ENCODE peak calls at places on chromosomes 4 and X, in ten cellular contexts. One of them, this sample, is unnamed.

GRCh38 chr4:128311659-128312392 is 24.2 kb upstream of the PGRMC2 start:
- DNase-seq in occipital lobe: no peak
- DNase-seq in T follicular helper cell: no peak
- DNase-seq in NCI-H2081: no peak
- DNase-seq in ovary: no peak
- DNase-seq in stimulated activated CD8-positive, alpha-beta memory T cell treated with anti-CD3 and anti-CD28 coated beads, Interleukin-2, amount 100 ng/mL, for 48 hours: no peak
- DNase-seq in lung: no peak
- DNase-seq in NCI-H69: no peak
- DNase-seq in NCI-H2171 treated with DMSO at 0.1 percent for 48 hours: no peak
- DNase-seq in activated CD4-positive, alpha-beta T cell treated with anti-CD3 and anti-CD28 coated beads, Interleukin-2, amount 50 U/mL, for 1 hour: no peak
- DNase-seq in this sample: no peak

GRCh38 chr4:79982587-79983327 is 90.3 kb downstream of the ANTXR2 start:
- DNase-seq in occipital lobe: no peak
- DNase-seq in T follicular helper cell: no peak
- DNase-seq in NCI-H2081: no peak
- DNase-seq in ovary: no peak
- DNase-seq in stimulated activated CD8-positive, alpha-beta memory T cell treated with anti-CD3 and anti-CD28 coated beads, Interleukin-2, amount 100 ng/mL, for 48 hours: no peak
- DNase-seq in lung: no peak
- DNase-seq in NCI-H69: no peak
- DNase-seq in NCI-H2171 treated with DMSO at 0.1 percent for 48 hours: no peak
- DNase-seq in activated CD4-positive, alpha-beta T cell treated with anti-CD3 and anti-CD28 coated beads, Interleukin-2, amount 50 U/mL, for 1 hour: no peak
- DNase-seq in this sample: no peak

GRCh38 chr4:54099959-54100606 is at the start of gene GSX2:
- DNase-seq in occipital lobe: no peak
- DNase-seq in T follicular helper cell: no peak
- DNase-seq in NCI-H2081: no peak
- DNase-seq in ovary: no peak
- DNase-seq in stimulated activated CD8-positive, alpha-beta memory T cell treated with anti-CD3 and anti-CD28 coated beads, Interleukin-2, amount 100 ng/mL, for 48 hours: no peak
- DNase-seq in lung: no peak
- DNase-seq in NCI-H69: peak
- DNase-seq in NCI-H2171 treated with DMSO at 0.1 percent for 48 hours: no peak
- DNase-seq in activated CD4-positive, alpha-beta T cell treated with anti-CD3 and anti-CD28 coated beads, Interleukin-2, amount 50 U/mL, for 1 hour: no peak
- DNase-seq in this sample: peak

GRCh38 chrX:87392369-87392768 is 125.2 kb upstream of the KLHL4 start:
- DNase-seq in occipital lobe: no peak
- DNase-seq in T follicular helper cell: no peak
- DNase-seq in NCI-H2081: no peak
- DNase-seq in ovary: no peak
- DNase-seq in stimulated activated CD8-positive, alpha-beta memory T cell treated with anti-CD3 and anti-CD28 coated beads, Interleukin-2, amount 100 ng/mL, for 48 hours: no peak
- DNase-seq in lung: no peak
- DNase-seq in NCI-H69: no peak
- DNase-seq in NCI-H2171 treated with DMSO at 0.1 percent for 48 hours: peak
- DNase-seq in activated CD4-positive, alpha-beta T cell treated with anti-CD3 and anti-CD28 coated beads, Interleukin-2, amount 50 U/mL, for 1 hour: no peak
- DNase-seq in this sample: no peak

GRCh38 chr4:76690091-76690905 is 207.6 kb downstream of the SOWAHB start:
- DNase-seq in occipital lobe: no peak
- DNase-seq in T follicular helper cell: no peak
- DNase-seq in NCI-H2081: peak
- DNase-seq in ovary: no peak
- DNase-seq in stimulated activated CD8-positive, alpha-beta memory T cell treated with anti-CD3 and anti-CD28 coated beads, Interleukin-2, amount 100 ng/mL, for 48 hours: no peak
- DNase-seq in lung: no peak
- DNase-seq in NCI-H69: peak
- DNase-seq in NCI-H2171 treated with DMSO at 0.1 percent for 48 hours: no peak
- DNase-seq in activated CD4-positive, alpha-beta T cell treated with anti-CD3 and anti-CD28 coated beads, Interleukin-2, amount 50 U/mL, for 1 hour: no peak
- DNase-seq in this sample: no peak

GRCh38 chr4:2787230-2788100 is 5.4 kb upstream of the SH3BP2 start:
- DNase-seq in occipital lobe: no peak
- DNase-seq in T follicular helper cell: no peak
- DNase-seq in NCI-H2081: no peak
- DNase-seq in ovary: no peak
- DNase-seq in stimulated activated CD8-positive, alpha-beta memory T cell treated with anti-CD3 and anti-CD28 coated beads, Interleukin-2, amount 100 ng/mL, for 48 hours: no peak
- DNase-seq in lung: no peak
- DNase-seq in NCI-H69: no peak
- DNase-seq in NCI-H2171 treated with DMSO at 0.1 percent for 48 hours: no peak
- DNase-seq in activated CD4-positive, alpha-beta T cell treated with anti-CD3 and anti-CD28 coated beads, Interleukin-2, amount 50 U/mL, for 1 hour: no peak
- DNase-seq in this sample: peak

GRCh38 chrX:74535211-74535621 is 79.2 kb downstream of the RLIM start:
- DNase-seq in occipital lobe: peak
- DNase-seq in T follicular helper cell: no peak
- DNase-seq in NCI-H2081: no peak
- DNase-seq in ovary: no peak
- DNase-seq in stimulated activated CD8-positive, alpha-beta memory T cell treated with anti-CD3 and anti-CD28 coated beads, Interleukin-2, amount 100 ng/mL, for 48 hours: no peak
- DNase-seq in lung: no peak
- DNase-seq in NCI-H69: peak
- DNase-seq in NCI-H2171 treated with DMSO at 0.1 percent for 48 hours: peak
- DNase-seq in activated CD4-positive, alpha-beta T cell treated with anti-CD3 and anti-CD28 coated beads, Interleukin-2, amount 50 U/mL, for 1 hour: no peak
- DNase-seq in this sample: peak

GRCh38 chr4:142558851-142559250 is 287.2 kb downstream of the INPP4B start:
- DNase-seq in occipital lobe: no peak
- DNase-seq in T follicular helper cell: no peak
- DNase-seq in NCI-H2081: no peak
- DNase-seq in ovary: no peak
- DNase-seq in stimulated activated CD8-positive, alpha-beta memory T cell treated with anti-CD3 and anti-CD28 coated beads, Interleukin-2, amount 100 ng/mL, for 48 hours: no peak
- DNase-seq in lung: no peak
- DNase-seq in NCI-H69: no peak
- DNase-seq in NCI-H2171 treated with DMSO at 0.1 percent for 48 hours: no peak
- DNase-seq in activated CD4-positive, alpha-beta T cell treated with anti-CD3 and anti-CD28 coated beads, Interleukin-2, amount 50 U/mL, for 1 hour: no peak
- DNase-seq in this sample: no peak

GRCh38 chr4:24770111-24770584 is 25.2 kb upstream of the SOD3 start:
- DNase-seq in occipital lobe: no peak
- DNase-seq in T follicular helper cell: no peak
- DNase-seq in NCI-H2081: no peak
- DNase-seq in ovary: no peak
- DNase-seq in stimulated activated CD8-positive, alpha-beta memory T cell treated with anti-CD3 and anti-CD28 coated beads, Interleukin-2, amount 100 ng/mL, for 48 hours: no peak
- DNase-seq in lung: no peak
- DNase-seq in NCI-H69: no peak
- DNase-seq in NCI-H2171 treated with DMSO at 0.1 percent for 48 hours: no peak
- DNase-seq in activated CD4-positive, alpha-beta T cell treated with anti-CD3 and anti-CD28 coated beads, Interleukin-2, amount 50 U/mL, for 1 hour: no peak
- DNase-seq in this sample: no peak